ENCODE peak calls at places on chromosomes 5 and 9, in seven cellular contexts. S is GM12878, H is heart right ventricle, W is A549, C is PC-3, L is mammary epithelial cell, J is left ventricle myocardium inferior. A is an unnamed sample.
A peak's percentile ranks its signal among the peaks of the same experiment; 100 is the strongest.

GRCh38 chr5:83474170-83474796 is 2.7 kb downstream of the VCAN start:
- DNase-seq in S (no peak), H (peak; percentile 85), W (peak; percentile 85), C (peak; percentile 86), L (peak; percentile 94), J (peak; percentile 84), A (peak; percentile 89)

GRCh38 chr5:953535-954449 is 54.8 kb upstream of the NKD2 start:
- DNase-seq in S (no peak), H (no peak), W (peak; percentile 42), C (no peak), L (no peak), J (no peak), A (no peak)

GRCh38 chr5:38420691-38421395 is 135.6 kb downstream of the LIFR start:
- DNase-seq in S (no peak), H (peak; percentile 27), W (peak; percentile 73), C (peak; percentile 83), L (peak; percentile 57), J (peak; percentile 42), A (peak; percentile 71)

GRCh38 chr5:14696057-14696456 is 31.5 kb downstream of the OTULIN start:
- DNase-seq in S (no peak), H (no peak), W (peak; percentile 15), C (no peak), L (no peak), J (no peak), A (no peak)

GRCh38 chr5:133265257-133265656 is 213.4 kb downstream of the HSPA4 start:
- DNase-seq in S (no peak), H (no peak), W (no peak), C (no peak), L (no peak), J (no peak), A (no peak)

GRCh38 chr9:35675204-35675603 is 1.5 kb downstream of the CA9 start:
- DNase-seq in S (no peak), H (no peak), W (no peak), C (no peak), L (no peak), J (no peak), A (no peak)

GRCh38 chr5:171867786-171868185 is 82.2 kb downstream of the SMIM23 start:
- DNase-seq in S (no peak), H (no peak), W (no peak), C (no peak), L (peak; percentile 41), J (no peak), A (no peak)

GRCh38 chr9:93813687-93814560 is 141.2 kb downstream of the BARX1 start:
- DNase-seq in S (no peak), H (no peak), W (no peak), C (no peak), L (no peak), J (no peak), A (no peak)

GRCh38 chr5:158559066-158559465 is 540.6 kb downstream of the EBF1 start:
- DNase-seq in S (peak; percentile 20), H (no peak), W (no peak), C (no peak), L (no peak), J (no peak), A (no peak)

GRCh38 chr9:105242557-105242956 is 1.9 kb upstream of the SLC44A1 start:
- DNase-seq in S (no peak), H (no peak), W (no peak), C (no peak), L (no peak), J (no peak), A (no peak)
- H3K27ac ChIP-seq in S (no peak overlapping the region), H (peak overlapping the region; percentile 43), W (no peak overlapping the region), C (no peak overlapping the region), L (no peak overlapping the region), J (peak overlapping the region; percentile 90), A (no peak overlapping the region)

GRCh38 chr5:31984691-31985090 is 189.4 kb downstream of the GOLPH3 start:
- DNase-seq in S (no peak), H (no peak), W (no peak), C (no peak), L (no peak), J (no peak), A (no peak)

GRCh38 chr5:31990701-31991110 is 183.4 kb downstream of the GOLPH3 start:
- DNase-seq in S (no peak), H (no peak), W (peak; percentile 25), C (peak; percentile 88), L (peak; percentile 76), J (no peak), A (peak; percentile 72)

GRCh38 chr5:31986101-31986500 is 188.0 kb downstream of the GOLPH3 start:
- DNase-seq in S (no peak), H (no peak), W (no peak), C (no peak), L (no peak), J (no peak), A (no peak)

GRCh38 chr5:31990296-31990695 is 183.8 kb downstream of the GOLPH3 start:
- DNase-seq in S (no peak), H (no peak), W (no peak), C (no peak), L (no peak), J (no peak), A (no peak)

DNA sequence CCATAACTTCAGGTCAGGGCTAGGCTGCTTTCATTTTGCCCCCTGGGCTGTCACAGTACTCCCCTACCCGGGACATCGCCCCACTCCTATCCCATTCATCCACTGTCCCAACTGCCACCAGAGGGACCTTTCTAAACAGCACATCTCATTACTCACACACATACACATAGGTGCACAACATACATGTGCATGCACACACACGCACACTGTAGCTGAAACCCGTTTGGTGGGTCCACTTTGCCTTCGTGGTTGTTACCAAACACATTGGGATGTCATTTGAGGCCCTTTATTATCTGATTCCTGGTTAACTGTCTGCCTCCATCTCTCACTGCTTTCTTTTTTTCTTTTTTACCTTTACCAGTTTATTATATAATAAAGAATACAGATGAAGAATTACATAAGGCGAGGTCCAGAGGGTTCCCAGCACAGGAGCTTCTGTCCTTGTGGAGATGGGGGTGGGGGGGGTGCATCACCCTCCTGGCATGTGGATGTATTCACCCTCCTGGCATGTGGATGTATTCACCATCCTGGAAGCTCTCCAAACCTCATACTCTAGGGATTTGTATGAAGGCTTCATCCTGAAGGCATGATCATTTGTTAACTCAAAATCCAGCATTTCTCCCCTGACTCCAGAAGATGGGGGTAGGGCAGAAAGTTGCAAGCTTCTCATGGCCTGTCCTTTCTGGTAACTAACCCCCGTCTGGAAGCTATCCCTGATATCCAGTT is 186.0 kb downstream of the GOLPH3 start:
- DNase-seq in S (no peak), H (no peak), W (peak; percentile 72), C (peak; percentile 99), L (peak; percentile 93), J (no peak), A (peak; percentile 92)
- TF ChIP-seq CTCF in S (no peak), H (no peak), W (no peak), C (no peak), L (peak; percentile 10), J (no peak), A (no peak)

DNA sequence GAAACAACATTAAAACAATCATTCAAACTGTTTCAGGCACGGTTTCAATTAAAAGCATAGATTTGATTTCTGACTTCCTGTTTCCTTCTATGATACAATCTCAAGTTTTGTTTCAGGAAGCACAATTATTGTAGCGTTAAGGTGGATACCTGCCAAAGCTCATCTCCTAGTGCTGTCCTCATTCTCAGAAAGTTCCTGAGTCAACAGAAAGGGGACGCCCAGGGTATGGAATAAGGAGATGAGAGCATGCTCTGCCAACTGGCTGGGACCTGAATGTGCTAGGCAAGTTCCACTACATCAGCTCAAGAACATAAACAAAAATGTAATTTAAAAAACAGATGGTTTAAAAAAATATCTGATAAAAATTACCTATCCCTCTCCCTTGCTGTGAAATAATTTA is 2.1 kb upstream of the TRIM14 start:
- DNase-seq in S (no peak), H (no peak), W (peak; percentile 38), C (peak; percentile 57), L (peak; percentile 37), J (no peak), A (peak; percentile 64)
- H3K27ac ChIP-seq in S (no peak overlapping the region), H (no peak overlapping the region), W (peak overlapping the region; percentile 33), C (no peak overlapping the region), L (no peak overlapping the region), J (peak overlapping the region; percentile 39), A (peak overlapping the region; percentile 67)

GRCh38 chr9:121200346-121200745 is 1.3 kb downstream of the RAB14 start:
- DNase-seq in S (no peak), H (no peak), W (no peak), C (no peak), L (no peak), J (no peak), A (no peak)

GRCh38 chr9:121204121-121204520 is 2.5 kb upstream of the RAB14 start:
- DNase-seq in S (no peak), H (no peak), W (no peak), C (no peak), L (no peak), J (no peak), A (no peak)

GRCh38 chr9:121199921-121200320 is 1.7 kb downstream of the RAB14 start:
- DNase-seq in S (no peak), H (no peak), W (no peak), C (peak; percentile 22), L (peak; percentile 39), J (no peak), A (no peak)

GRCh38 chr9:121201045-121201737 is 478 bp downstream of the RAB14 start:
- DNase-seq in S (no peak), H (peak; percentile 65), W (no peak), C (no peak), L (peak; percentile 29), J (peak; percentile 53), A (peak; percentile 26)

GRCh38 chr9:121201738-121202533 is at the start of gene RAB14:
- DNase-seq in S (peak; percentile 96), H (peak; percentile 100), W (peak; percentile 98), C (peak; percentile 95), L (peak; percentile 97), J (peak; percentile 100), A (peak; percentile 100)
- TF ChIP-seq CTCF in S (peak; percentile 69), H (peak; percentile 80), W (peak; percentile 53), C (peak; percentile 53), L (peak; percentile 26), J (peak; percentile 74), A (peak; percentile 91)

GRCh38 chr5:10545084-10545483 is 18.8 kb upstream of the ANKRD33B start:
- DNase-seq in S (no peak), H (no peak), W (no peak), C (no peak), L (no peak), J (no peak), A (no peak)

GRCh38 chr5:10541247-10541646 is 22.6 kb upstream of the ANKRD33B start:
- DNase-seq in S (no peak), H (no peak), W (no peak), C (no peak), L (no peak), J (no peak), A (no peak)

GRCh38 chr5:10546186-10546585 is 17.7 kb upstream of the ANKRD33B start:
- DNase-seq in S (no peak), H (no peak), W (no peak), C (no peak), L (no peak), J (no peak), A (no peak)

GRCh38 chr5:10542151-10542550 is 21.7 kb upstream of the ANKRD33B start:
- DNase-seq in S (no peak), H (no peak), W (no peak), C (no peak), L (no peak), J (no peak), A (no peak)

GRCh38 chr5:10543585-10544040 is 20.3 kb upstream of the ANKRD33B start:
- DNase-seq in S (no peak), H (no peak), W (no peak), C (peak; percentile 59), L (no peak), J (no peak), A (no peak)
- H3K27ac ChIP-seq in S (no peak overlapping the region), H (no peak overlapping the region), W (no peak overlapping the region), C (no peak overlapping the region), L (no peak overlapping the region), J (no peak overlapping the region), A (no peak overlapping the region)

GRCh38 chr5:150000990-150001659 is 586 bp downstream of the HMGXB3 start:
- DNase-seq in S (no peak), H (peak; percentile 48), W (peak; percentile 29), C (peak; percentile 44), L (peak; percentile 59), J (peak; percentile 32), A (peak; percentile 54)
- TF ChIP-seq CTCF in S (no peak), H (no peak), W (no peak), C (no peak), L (no peak), J (no peak), A (no peak)

A was measured in RWPE1.